ENCODE peak calls at places on chromosome 3, in ten cellular contexts. J is body of pancreas; I is left lobe of liver; H is HepG2; M is activated CD8-positive, alpha-beta T cell treated with anti-CD3 and anti-CD28 coated beads, Interleukin-2, amount 10 ng/mL, durations not matched to agents 7 days and 5 days; V is stimulated activated naive CD8-positive, alpha-beta T cell treated with anti-CD3 and anti-CD28 coated beads, Interleukin-15, Interleukin-2, amounts not matched to agents 100 U/mL and 50 U/mL, for 24 hours; U is pancreas; Y is A549; W is heart right ventricle; P is naive B cell. T is an unnamed sample.
A peak's percentile ranks its signal among the peaks of the same experiment; 100 is the strongest.

GRCh38 chr3:101779808-101780366 is 876 bp downstream of the NXPE3 start:
- ATAC-seq in V (no peak), U (no peak), J (no peak), I (no peak), W (no peak), H (no peak), P (no peak), M (no peak), Y (no peak), T (no peak)

GRCh38 chr3:15606434-15606891 is 4.9 kb downstream of the BTD start:
- ATAC-seq in U (peak; percentile 49), V (no peak), P (no peak), W (no peak), J (peak; percentile 35), M (no peak), Y (no peak), H (peak; percentile 68), I (peak; percentile 46), T (no peak)

GRCh38 chr3:114442251-114442650 is 148.4 kb downstream of the TIGIT start:
- ATAC-seq in H (no peak), M (no peak), P (no peak), U (peak; percentile 37), J (no peak), W (peak; percentile 63), V (no peak), I (no peak), Y (peak; percentile 50), T (no peak)

GRCh38 chr3:110620118-110620517 is 451.5 kb upstream of the NECTIN3 start:
- ATAC-seq in W (no peak), Y (no peak), M (no peak), I (no peak), P (no peak), H (no peak), V (no peak), J (no peak), U (no peak), T (no peak)

GRCh38 chr3:53242642-53243041 is 13.2 kb downstream of the TKT start:
- ATAC-seq in M (no peak), V (no peak), W (peak; percentile 25), I (no peak), Y (no peak), U (no peak), P (no peak), H (no peak), J (no peak), T (peak; percentile 46)

GRCh38 chr3:184570035-184570434 is 8.4 kb downstream of the EPHB3 start:
- ATAC-seq in Y (no peak), J (no peak), V (no peak), P (no peak), U (no peak), W (no peak), I (no peak), M (no peak), H (no peak), T (no peak)

GRCh38 chr3:42556089-42556632 is 25.6 kb downstream of the SEC22C start:
- ATAC-seq in I (no peak), M (peak; percentile 95), V (peak; percentile 90), P (no peak), W (no peak), J (no peak), Y (no peak), H (no peak), U (no peak), T (no peak)

GRCh38 chr3:71000483-71000882 is 583.0 kb downstream of the FOXP1 start:
- ATAC-seq in U (no peak), V (no peak), M (no peak), Y (no peak), P (no peak), J (no peak), W (no peak), H (no peak), I (no peak), T (no peak)

GRCh38 chr3:52023860-52024764 is 28.4 kb upstream of the RPL29 start:
- ATAC-seq in V (no peak), U (no peak), Y (no peak), H (peak; percentile 16), J (no peak), I (no peak), P (peak; percentile 64), M (no peak), W (no peak), T (no peak)

GRCh38 chr3:45778761-45779201 is 17.6 kb downstream of the SLC6A20 start:
- ATAC-seq in M (no peak), J (no peak), U (no peak), V (no peak), Y (no peak), W (no peak), P (no peak), H (no peak), I (peak; percentile 76), T (no peak)

GRCh38 chr3:113533534-113533892 is 1.2 kb downstream of the SIDT1 start:
- ATAC-seq in U (peak; percentile 2), P (peak; percentile 42), W (peak; percentile 11), J (no peak), H (no peak), M (peak; percentile 46), V (peak; percentile 21), I (no peak), Y (no peak), T (no peak)

GRCh38 chr3:11739123-11739522 is 95.4 kb upstream of the VGLL4 start:
- ATAC-seq in Y (peak; percentile 21), I (no peak), J (no peak), M (no peak), H (no peak), P (no peak), V (no peak), W (no peak), U (no peak), T (no peak)

GRCh38 chr3:50164056-50164455 is 8.9 kb downstream of the SEMA3F start:
- ATAC-seq in M (no peak), V (no peak), H (no peak), U (peak; percentile 51), P (no peak), W (no peak), J (no peak), Y (peak; percentile 45), I (no peak), T (peak; percentile 67)

GRCh38 chr3:180447156-180447555 is 154.8 kb upstream of the TTC14 start:
- ATAC-seq in I (no peak), J (no peak), H (no peak), M (no peak), V (no peak), U (peak; percentile 40), P (no peak), Y (no peak), W (no peak), T (no peak)

GRCh38 chr3:23926736-23927135 is 9.8 kb downstream of the RPL15 start:
- ATAC-seq in W (no peak), P (no peak), I (peak; percentile 69), Y (peak; percentile 64), V (no peak), J (no peak), U (no peak), M (no peak), H (no peak), T (no peak)

GRCh38 chr3:187999821-188000220 is 154.1 kb upstream of the LPP start:
- ATAC-seq in H (no peak), J (no peak), U (no peak), P (peak; percentile 96), W (no peak), V (peak; percentile 82), M (peak; percentile 92), Y (no peak), I (no peak), T (no peak)

GRCh38 chr3:42451546-42452230 is 41.3 kb upstream of the LYZL4 start:
- ATAC-seq in J (no peak), W (peak; percentile 96), V (no peak), M (no peak), U (no peak), Y (no peak), I (no peak), P (no peak), H (no peak), T (peak; percentile 63)

GRCh38 chr3:50559702-50560101 is 7.8 kb downstream of the C3orf18 start:
- ATAC-seq in V (no peak), P (no peak), Y (no peak), H (no peak), M (no peak), U (peak; percentile 24), J (peak; percentile 45), W (peak; percentile 68), I (no peak), T (no peak)

GRCh38 chr3:160374472-160374871 is 24.6 kb downstream of the IFT80 start:
- ATAC-seq in J (no peak), Y (no peak), P (no peak), H (no peak), W (no peak), M (no peak), U (no peak), V (no peak), I (peak; percentile 75), T (no peak)

GRCh38 chr3:188310270-188310710 is 156.3 kb downstream of the LPP start:
- ATAC-seq in J (no peak), V (peak; percentile 24), Y (no peak), U (no peak), M (peak; percentile 24), H (no peak), I (no peak), P (no peak), W (no peak), T (no peak)

GRCh38 chr3:195188530-195188917 is 82.4 kb downstream of the XXYLT1 start:
- ATAC-seq in H (peak; percentile 54), P (no peak), I (no peak), J (no peak), V (no peak), W (no peak), Y (no peak), U (no peak), M (peak; percentile 27), T (no peak)